ENCODE peak calls at places on chromosomes 4 and X, in seven cellular contexts. Z, M, L, N, I, E and P are unnamed samples.

GRCh38 chr4:52716364-52717151 is 34.7 kb downstream of the ERVMER34-1 start:
- DNase-seq in I (no peak), N (no peak), E (no peak), M (no peak), L (no peak), Z (no peak), P (no peak)

GRCh38 chr4:84966382-84967291 is at the start of gene WDFY3:
- DNase-seq in L (peak; percentile 79), I (peak; percentile 84), Z (peak; percentile 84), N (peak; percentile 86), M (peak; percentile 90), E (no peak), P (peak; percentile 73)

GRCh38 chr4:107037188-107037587 is 1.1 kb upstream of the DKK2 start:
- DNase-seq in I (no peak), N (peak; percentile 38), E (no peak), M (peak; percentile 57), L (no peak), Z (peak; percentile 50), P (peak; percentile 25)

GRCh38 chrX:37378399-37378798 is 29.2 kb downstream of the PRRG1 start:
- DNase-seq in Z (no peak), N (no peak), M (no peak), I (no peak), L (no peak), E (no peak), P (no peak)

GRCh38 chr4:108110450-108110849 is 58.3 kb downstream of the LEF1 start:
- DNase-seq in L (no peak), E (no peak), I (no peak), Z (no peak), M (no peak), N (no peak), P (no peak)

GRCh38 chrX:151875270-151876026 is 37.2 kb upstream of the MAGEA4 start:
- DNase-seq in E (no peak), Z (no peak), L (peak; percentile 15), I (no peak), N (no peak), M (no peak), P (peak; percentile 17)

GRCh38 chrX:68588653-68589371 is 58.7 kb upstream of the STARD8 start:
- DNase-seq in I (no peak), L (no peak), Z (no peak), M (no peak), E (no peak), N (no peak), P (peak; percentile 23)

GRCh38 chrX:39650883-39651282 is 446.9 kb downstream of the BCOR start:
- DNase-seq in L (no peak), E (no peak), M (no peak), Z (no peak), I (no peak), N (no peak), P (no peak)

GRCh38 chr4:92100980-92101379 is 202.8 kb upstream of the GRID2 start:
- DNase-seq in Z (no peak), L (no peak), I (no peak), E (no peak), M (no peak), N (no peak), P (peak; percentile 40)

GRCh38 chr4:40256329-40256728 is 59.5 kb downstream of the RHOH start:
- DNase-seq in Z (no peak), I (no peak), L (no peak), E (no peak), N (no peak), M (no peak), P (peak; percentile 93)

GRCh38 chr4:109728385-109728784 is 1.5 kb downstream of the PLA2G12A start:
- DNase-seq in M (no peak), Z (no peak), I (no peak), N (no peak), L (no peak), E (no peak), P (no peak)

GRCh38 chr4:15262396-15262795 is 165.4 kb upstream of the C1QTNF7 start:
- DNase-seq in M (no peak), L (no peak), N (no peak), I (no peak), E (no peak), Z (no peak), P (no peak)

GRCh38 chr4:43822621-43823020 is 626.0 kb downstream of the KCTD8 start:
- DNase-seq in Z (no peak), M (no peak), N (no peak), I (no peak), E (no peak), L (no peak), P (no peak)

GRCh38 chr4:137307806-137308205 is 224.5 kb downstream of the PCDH18 start:
- DNase-seq in E (no peak), I (peak; percentile 21), M (no peak), N (peak; percentile 19), Z (peak; percentile 11), L (no peak), P (peak; percentile 20)

GRCh38 chr4:11042760-11043159 is 358.2 kb upstream of the CLNK start:
- DNase-seq in N (no peak), M (no peak), L (no peak), Z (no peak), E (no peak), I (no peak), P (no peak)

GRCh38 chrX:18931972-18932371 is 51.9 kb downstream of the PHKA2 start:
- DNase-seq in M (no peak), L (no peak), Z (no peak), N (peak; percentile 20), E (no peak), I (no peak), P (no peak)

GRCh38 chrX:143298663-143299241 is 218.5 kb downstream of the SPANXN3 start:
- DNase-seq in E (no peak), M (no peak), I (no peak), L (no peak), Z (no peak), N (no peak), P (no peak)

GRCh38 chrX:110397353-110397752 is 38.7 kb downstream of the RTL9 start:
- DNase-seq in E (no peak), Z (no peak), M (no peak), I (no peak), N (no peak), L (no peak), P (no peak)
- H3K4me1 ChIP-seq in E (no peaks in the 10 kb centered on the region), Z (no peaks in the 10 kb centered on the region), M (no peaks in the 10 kb centered on the region), I (no peaks in the 10 kb centered on the region), N (no peaks in the 10 kb centered on the region), L (no peaks in the 10 kb centered on the region), P (peaks cover 24% of the 10 kb centered on the region)

GRCh38 chr4:128572778-128573241 is 236.7 kb upstream of the JADE1 start:
- DNase-seq in Z (no peak), N (no peak), M (no peak), L (no peak), I (no peak), E (no peak), P (no peak)
- H3K27ac ChIP-seq in Z (peak overlapping the region; percentile 81), N (no peak overlapping the region), M (peak overlapping the region; percentile 56), L (peak overlapping the region; percentile 78), I (peak overlapping the region; percentile 13), E (no peak overlapping the region), P (no peak overlapping the region)

GRCh38 chr4:150582881-150583286 is 933 bp downstream of the MAB21L2 start:
- DNase-seq in Z (peak; percentile 16), N (no peak), L (no peak), E (no peak), M (peak; percentile 59), I (no peak), P (no peak)

GRCh38 chr4:150580244-150580643 is 1.7 kb upstream of the MAB21L2 start:
- DNase-seq in Z (no peak), E (no peak), M (no peak), N (no peak), L (no peak), I (no peak), P (no peak)

GRCh38 chr4:150581206-150581605 is 745 bp upstream of the MAB21L2 start:
- DNase-seq in L (no peak), E (no peak), M (no peak), Z (no peak), I (no peak), N (no peak), P (no peak)

GRCh38 chr4:150582101-150582565 is at the start of gene MAB21L2:
- DNase-seq in L (no peak), I (no peak), N (no peak), M (no peak), E (no peak), Z (no peak), P (no peak)

DNA sequence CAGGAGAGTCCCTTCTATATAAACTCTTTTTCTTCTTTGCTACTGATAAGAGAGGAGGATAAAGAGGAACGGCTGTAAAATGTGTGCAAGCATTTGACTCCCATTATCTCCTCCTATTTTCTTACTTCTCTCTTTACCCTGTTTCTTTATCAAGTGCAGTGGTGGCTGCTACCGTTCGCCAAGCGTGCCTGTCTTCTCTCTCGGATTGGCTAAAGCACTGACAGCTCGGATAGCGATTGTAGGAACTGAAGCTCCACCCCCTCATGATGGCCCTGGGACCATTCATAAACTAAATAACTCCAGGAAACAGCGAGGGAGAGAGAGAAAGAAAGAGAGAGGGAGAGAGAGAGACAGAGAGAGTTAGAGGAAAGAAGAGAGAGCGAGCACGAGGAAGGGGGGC is 340 bp upstream of the MAB21L2 start:
- DNase-seq in L (no peak), I (no peak), Z (peak; percentile 12), M (no peak), N (peak; percentile 50), E (no peak), P (no peak)
- H3K4me1 ChIP-seq in L (peaks cover 15% of the 10 kb centered on the region), I (no peaks in the 10 kb centered on the region), Z (no peaks in the 10 kb centered on the region), M (no peaks in the 10 kb centered on the region), N (no peaks in the 10 kb centered on the region), E (no peaks in the 10 kb centered on the region), P (no peaks in the 10 kb centered on the region)

DNA sequence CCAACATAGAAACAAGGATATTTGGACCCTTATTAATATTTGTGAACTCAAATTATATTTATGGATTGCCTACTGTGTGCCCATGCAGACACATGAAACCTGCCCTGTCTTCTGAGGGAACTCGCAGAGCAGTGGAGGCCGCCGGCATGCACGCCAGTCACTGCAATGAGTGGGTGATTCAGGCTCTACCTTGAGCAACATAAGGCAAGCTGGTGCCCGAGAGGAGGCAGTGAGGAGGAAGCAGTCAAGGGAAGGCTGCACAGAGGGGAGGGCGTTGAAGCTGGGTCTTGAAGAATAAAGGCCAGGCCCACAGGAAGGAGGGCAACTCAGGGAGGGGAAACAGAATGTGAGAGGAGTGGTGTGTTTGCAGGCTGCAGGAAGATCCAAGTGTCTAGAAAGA is 52.8 kb downstream of the PPEF2 start:
- DNase-seq in N (no peak), Z (no peak), I (no peak), L (no peak), M (no peak), E (no peak), P (no peak)
- H3K27ac ChIP-seq in N (no peak overlapping the region), Z (no peak overlapping the region), I (no peak overlapping the region), L (no peak overlapping the region), M (no peak overlapping the region), E (no peak overlapping the region), P (no peak overlapping the region)